ENCODE peak calls at places on chromosomes 13 and 19, in five cellular contexts. K is SK-N-SH, D is cardiac muscle cell, W is fibroblast of mammary gland, A is psoas muscle. H is an unnamed sample.

GRCh38 chr19:952680-953500 is 27.1 kb downstream of the ARID3A start:
- DNase-seq in K (no peak), D (peak), W (no peak), A (no peak), H (no peak)

GRCh38 chr13:49366841-49367240 is 77.0 kb downstream of the CAB39L start:
- DNase-seq in K (no peak), D (peak), W (peak), A (no peak), H (peak)

GRCh38 chr19:52270266-52270885 is 989 bp downstream of the ZNF766 start:
- DNase-seq in K (peak), D (no peak), W (peak), A (no peak), H (peak)

GRCh38 chr13:37047032-37047431 is 12.5 kb downstream of the SUPT20H start:
- DNase-seq in K (no peak), D (no peak), W (no peak), A (no peak), H (no peak)

GRCh38 chr13:112740502-112741131 is 50.8 kb downstream of the ATP11A start:
- DNase-seq in K (no peak), D (peak), W (peak), A (peak), H (peak)

GRCh38 chr19:1250374-1251232 is 2.2 kb downstream of the MIDN start:
- DNase-seq in K (peak), D (peak), W (no peak), A (peak), H (no peak)

GRCh38 chr19:29779921-29780320 is 31.9 kb upstream of the CCNE1 start:
- DNase-seq in K (no peak), D (no peak), W (no peak), A (no peak), H (no peak)

GRCh38 chr19:46782355-46783019 is 5.9 kb downstream of the SLC1A5 start:
- DNase-seq in K (no peak), D (no peak), W (no peak), A (no peak), H (no peak)

GRCh38 chr13:107873908-107874307 is 341.4 kb downstream of the LIG4 start:
- DNase-seq in K (peak), D (peak), W (no peak), A (no peak), H (no peak)

GRCh38 chr19:3335431-3336350 is 30.7 kb upstream of the NFIC start:
- DNase-seq in K (no peak), D (peak), W (peak), A (peak), H (peak)

GRCh38 chr19:2371656-2372055 is 11.6 kb downstream of the TMPRSS9 start:
- DNase-seq in K (no peak), D (no peak), W (peak), A (no peak), H (peak)

GRCh38 chr13:61685683-61686013 is 270.0 kb upstream of the PCDH20 start:
- DNase-seq in K (peak), D (no peak), W (no peak), A (no peak), H (no peak)

GRCh38 chr13:113814435-113814821 is 49.4 kb downstream of the GAS6 start:
- DNase-seq in K (no peak), D (peak), W (no peak), A (no peak), H (no peak)

GRCh38 chr13:66899955-66900354 is 330.2 kb downstream of the PCDH9 start:
- DNase-seq in K (peak), D (peak), W (no peak), A (no peak), H (no peak)

GRCh38 chr19:51749979-51750378 is 1.7 kb downstream of the FPR1 start:
- DNase-seq in K (no peak), D (peak), W (peak), A (no peak), H (no peak)

GRCh38 chr13:48210178-48210577 is 22.8 kb upstream of the ITM2B start:
- DNase-seq in K (no peak), D (peak), W (peak), A (no peak), H (peak)

GRCh38 chr19:16062789-16063188 is 13.5 kb upstream of the TPM4 start:
- DNase-seq in K (peak), D (peak), W (no peak), A (no peak), H (no peak)

GRCh38 chr13:113122571-113123225 is at the start of gene F10:
- DNase-seq in K (peak), D (peak), W (peak), A (peak), H (peak)

GRCh38 chr13:47675871-47676270 is 325.2 kb downstream of the SUCLA2 start:
- DNase-seq in K (no peak), D (no peak), W (no peak), A (no peak), H (no peak)

GRCh38 chr19:16168465-16169081 is 4.8 kb downstream of the CIB3 start:
- DNase-seq in K (no peak), D (peak), W (no peak), A (no peak), H (peak)

GRCh38 chr13:32446778-32447465 is 19.0 kb upstream of the N4BP2L1 start:
- DNase-seq in K (no peak), D (peak), W (no peak), A (no peak), H (no peak)

GRCh38 chr13:81487151-81487550 is 1146.2 kb upstream of the SPRY2 start:
- DNase-seq in K (peak), D (peak), W (peak), A (no peak), H (no peak)

GRCh38 chr13:26221721-26222522 is at the start of gene RNF6:
- DNase-seq in K (peak), D (peak), W (peak), A (peak), H (peak)
- TF ChIP-seq CTCF in K (no peak), D (no peak), W (no peak), A (no peak), H (peak)

GRCh38 chr19:4867534-4868285 is at the start of gene PLIN3:
- DNase-seq in K (peak), D (peak), W (peak), A (peak), H (peak)

GRCh38 chr19:4868286-4868834 is 893 bp upstream of the PLIN3 start:
- DNase-seq in K (no peak), D (no peak), W (no peak), A (peak), H (no peak)

GRCh38 chr19:4871711-4872110 is 4.2 kb upstream of the PLIN3 start:
- DNase-seq in K (no peak), D (no peak), W (no peak), A (no peak), H (no peak)

GRCh38 chr19:4870025-4870700 is 2.7 kb upstream of the PLIN3 start:
- DNase-seq in K (no peak), D (peak), W (peak), A (peak), H (peak)

GRCh38 chr19:4866595-4867424 is 657 bp downstream of the PLIN3 start:
- DNase-seq in K (peak), D (peak), W (peak), A (peak), H (no peak)
- TF ChIP-seq CTCF in K (no peak), D (no peak), W (no peak), A (no peak), H (no peak)

DNA sequence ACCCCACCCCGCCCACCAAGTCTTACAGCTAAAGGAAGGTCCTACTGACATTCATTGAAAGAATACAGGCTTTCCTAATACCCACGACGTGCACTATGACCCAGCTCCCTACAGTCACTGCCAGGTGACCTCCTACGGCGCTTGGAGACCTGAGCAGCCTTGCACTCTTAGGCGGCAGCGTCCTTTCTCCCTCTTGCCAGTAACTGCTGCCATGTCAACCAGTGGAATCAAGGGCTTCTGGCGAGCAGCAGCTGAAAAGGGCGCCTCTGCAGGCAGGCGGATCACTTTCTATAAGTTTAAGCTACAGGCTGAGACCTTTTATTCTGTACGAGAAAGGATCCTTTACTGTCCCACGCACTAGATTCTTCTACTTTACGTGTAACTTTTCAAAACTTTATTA is 2.0 kb downstream of the KCTD12 start:
- DNase-seq in K (no peak), D (peak), W (peak), A (peak), H (peak)
- TF ChIP-seq CTCF in K (no peak), D (peak), W (peak), A (no peak), H (peak)

GRCh38 chr19:13765395-13766094 is 1.2 kb downstream of the MRI1 start:
- DNase-seq in K (peak), D (no peak), W (no peak), A (no peak), H (peak)
- TF ChIP-seq CTCF in K (no peak), D (no peak), W (no peak), A (no peak), H (no peak)

H was measured in foreskin fibroblast.